ENCODE peak calls at places on chromosomes 11 and 22, in five cellular contexts. P, A, T, C and X are unnamed samples.

GRCh38 chr11:128692750-128693578 is 908 bp upstream of the FLI1 start:
- DNase-seq in P (no peak), A (no peak), T (no peak), C (peak), X (no peak)

GRCh38 chr11:71131861-71132260 is 120.5 kb downstream of the SHANK2 start:
- DNase-seq in P (no peak), A (peak), T (no peak), C (no peak), X (no peak)

GRCh38 chr22:25409240-25409639 is 155.2 kb upstream of the GRK3 start:
- DNase-seq in P (no peak), A (no peak), T (no peak), C (no peak), X (no peak)

GRCh38 chr11:8231979-8232378 is 31.7 kb downstream of the LMO1 start:
- DNase-seq in P (no peak), A (no peak), T (no peak), C (no peak), X (no peak)

GRCh38 chr22:47606426-47606825 is 844.0 kb downstream of the TBC1D22A start:
- DNase-seq in P (no peak), A (no peak), T (no peak), C (no peak), X (no peak)

GRCh38 chr11:73308963-73309960 is 1.2 kb downstream of the ARHGEF17 start:
- DNase-seq in P (no peak), A (peak), T (peak), C (no peak), X (peak)

GRCh38 chr11:113881856-113882255 is 6.5 kb upstream of the USP28 start:
- DNase-seq in P (no peak), A (no peak), T (no peak), C (no peak), X (no peak)

GRCh38 chr11:15769203-15769602 is 587.1 kb downstream of the SOX6 start:
- DNase-seq in P (no peak), A (no peak), T (no peak), C (no peak), X (no peak)

GRCh38 chr11:13949876-13950275 is 12.6 kb upstream of the SPON1 start:
- DNase-seq in P (no peak), A (no peak), T (no peak), C (no peak), X (peak)

GRCh38 chr22:23431337-23432072 is 148.6 kb downstream of the IGLL1 start:
- DNase-seq in P (no peak), A (peak), T (no peak), C (no peak), X (peak)

GRCh38 chr22:38938221-38938620 is 19.2 kb upstream of the APOBEC3A start:
- DNase-seq in P (no peak), A (no peak), T (no peak), C (no peak), X (no peak)

GRCh38 chr11:132850106-132850505 is 682.2 kb downstream of the OPCML start:
- DNase-seq in P (no peak), A (no peak), T (no peak), C (no peak), X (no peak)

GRCh38 chr11:118060879-118061278 is 16.0 kb upstream of the TMPRSS4 start:
- DNase-seq in P (no peak), A (no peak), T (no peak), C (peak), X (no peak)

GRCh38 chr11:64703048-64703447 is 19.9 kb downstream of the NRXN2 start:
- DNase-seq in P (no peak), A (no peak), T (no peak), C (no peak), X (no peak)

GRCh38 chr11:72575533-72576170 is 98.6 kb downstream of the PDE2A start:
- DNase-seq in P (no peak), A (no peak), T (no peak), C (no peak), X (no peak)